ENCODE peak calls at places on chromosome 1, in six cellular contexts. U is right lobe of liver, S is pancreas, X is neural progenitor cell, B is SK-N-SH, Y is hepatocyte. A is an unnamed sample. For H3K4me1 and H3K36me3, the result is how much of the 10 kb centered on the place peaks cover.

GRCh38 chr1:201480231-201481003 is 11.4 kb upstream of the PHLDA3 start:
- DNase-seq in U (peak), S (peak), X (peak), B (no peak), Y (peak), A (peak)

GRCh38 chr1:84719477-84720274 is 29.4 kb upstream of the SSX2IP start:
- DNase-seq in U (no peak), S (no peak), X (no peak), B (no peak), Y (peak), A (no peak)

GRCh38 chr1:166013232-166013631 is 153.6 kb downstream of the FAM78B start:
- DNase-seq in U (no peak), S (no peak), X (no peak), B (no peak), Y (no peak), A (no peak)

GRCh38 chr1:84366786-84367185 is 31.5 kb upstream of the DNASE2B start:
- DNase-seq in U (no peak), S (no peak), X (no peak), B (no peak), Y (no peak), A (no peak)

GRCh38 chr1:61692155-61692783 is 32.7 kb downstream of the TM2D1 start:
- DNase-seq in U (no peak), S (no peak), X (no peak), B (no peak), Y (no peak), A (no peak)

GRCh38 chr1:93905734-93906133 is 3.5 kb downstream of the GCLM start:
- DNase-seq in U (no peak), S (no peak), X (no peak), B (no peak), Y (no peak), A (no peak)

GRCh38 chr1:206608108-206608698 is 4.1 kb downstream of the EIF2D start:
- DNase-seq in U (peak), S (no peak), X (peak), B (peak), Y (peak), A (no peak)

GRCh38 chr1:31703431-31704260 is at the start of gene COL16A1:
- DNase-seq in U (peak), S (no peak), X (peak), B (peak), Y (peak), A (no peak)

GRCh38 chr1:168081373-168082007 is 55.2 kb downstream of the GPR161 start:
- DNase-seq in U (no peak), S (no peak), X (no peak), B (no peak), Y (no peak), A (no peak)

GRCh38 chr1:29858646-29859045 is 622.3 kb downstream of the PTPRU start:
- DNase-seq in U (no peak), S (no peak), X (no peak), B (no peak), Y (no peak), A (no peak)

GRCh38 chr1:112332751-112333150 is 63.3 kb upstream of the CTTNBP2NL start:
- DNase-seq in U (no peak), S (no peak), X (no peak), B (no peak), Y (no peak), A (no peak)

GRCh38 chr1:166925791-166926483 is 49.4 kb downstream of the ILDR2 start:
- DNase-seq in U (no peak), S (no peak), X (peak), B (no peak), Y (no peak), A (no peak)

GRCh38 chr1:39825432-39825941 is 36.8 kb upstream of the BMP8B start:
- DNase-seq in U (peak), S (no peak), X (no peak), B (no peak), Y (peak), A (peak)

GRCh38 chr1:40818264-40818961 is 34.8 kb downstream of the KCNQ4 start:
- DNase-seq in U (peak), S (peak), X (peak), B (no peak), Y (peak), A (peak)

GRCh38 chr1:173555651-173556305 is 47.1 kb downstream of the SLC9C2 start:
- DNase-seq in U (no peak), S (no peak), X (no peak), B (no peak), Y (no peak), A (no peak)

GRCh38 chr1:33397994-33398393 is 32.9 kb downstream of the PHC2 start:
- DNase-seq in U (no peak), S (no peak), X (no peak), B (no peak), Y (no peak), A (no peak)

GRCh38 chr1:244319283-244320132 is 132.2 kb downstream of the ADSS2 start:
- DNase-seq in U (no peak), S (no peak), X (no peak), B (no peak), Y (no peak), A (no peak)

GRCh38 chr1:10727703-10728348 is 68.6 kb downstream of the CASZ1 start:
- DNase-seq in U (no peak), S (no peak), X (no peak), B (peak), Y (no peak), A (no peak)

GRCh38 chr1:203669739-203670138 is 43.1 kb downstream of the ATP2B4 start:
- DNase-seq in U (no peak), S (no peak), X (no peak), B (no peak), Y (no peak), A (no peak)

GRCh38 chr1:60274422-60275419 is 201.2 kb upstream of the C1orf87 start:
- DNase-seq in U (no peak), S (peak), X (no peak), B (no peak), Y (no peak), A (no peak)

GRCh38 chr1:210770396-210770984 is 363.5 kb downstream of the KCNH1 start:
- DNase-seq in U (no peak), S (no peak), X (no peak), B (no peak), Y (no peak), A (no peak)
- TF ChIP-seq CTCF in U (no peak), S (no peak), X (no peak), B (no peak), Y (no peak), A (no peak)

DNA sequence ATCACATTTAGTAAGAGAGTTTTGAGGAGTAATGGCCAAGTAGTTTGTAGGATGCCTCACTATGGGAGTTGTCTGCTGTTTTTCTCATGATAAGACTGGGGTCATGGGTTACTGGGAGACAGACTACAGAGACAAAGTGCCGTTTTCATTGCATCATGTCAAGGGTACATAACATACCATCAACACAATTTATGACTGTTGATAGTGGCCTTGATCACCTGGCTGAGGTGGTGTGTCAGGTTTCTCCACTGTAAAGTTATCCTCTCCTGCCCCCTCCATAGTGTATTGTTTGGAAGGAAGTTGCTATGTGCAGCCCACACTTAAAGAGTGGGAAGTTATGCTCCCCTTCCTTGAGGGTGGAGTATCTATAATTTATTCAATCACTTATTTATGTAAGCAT is 263.5 kb upstream of the POU3F1 start:
- DNase-seq in U (no peak), S (no peak), X (no peak), B (no peak), Y (peak), A (peak)
- H3K4me1 ChIP-seq in U (under half), S (under half), X (under half), B (under half), Y (under half), A (under half)

GRCh38 chr1:16393255-16394177 is 26.5 kb downstream of the SZRD1 start:
- DNase-seq in U (no peak), S (no peak), X (no peak), B (no peak), Y (no peak), A (no peak)

GRCh38 chr1:16394178-16394521 is 27.1 kb downstream of the SZRD1 start:
- DNase-seq in U (no peak), S (no peak), X (no peak), B (no peak), Y (no peak), A (no peak)

GRCh38 chr1:16397095-16397494 is 30.1 kb downstream of the SZRD1 start:
- DNase-seq in U (no peak), S (no peak), X (no peak), B (no peak), Y (no peak), A (no peak)

GRCh38 chr1:16396591-16396990 is 29.5 kb downstream of the SZRD1 start:
- DNase-seq in U (peak), S (no peak), X (no peak), B (no peak), Y (peak), A (no peak)

GRCh38 chr1:16394977-16395376 is 27.9 kb downstream of the SZRD1 start:
- DNase-seq in U (no peak), S (no peak), X (no peak), B (no peak), Y (no peak), A (no peak)
- H3K36me3 ChIP-seq in U (under half), S (under half), X (under half), B (half or more), Y (under half), A (under half)

GRCh38 chr1:118145736-118146135 is 39.3 kb downstream of the SPAG17 start:
- DNase-seq in U (no peak), S (no peak), X (no peak), B (no peak), Y (no peak), A (no peak)

GRCh38 chr1:118143828-118144227 is 41.2 kb downstream of the SPAG17 start:
- DNase-seq in U (no peak), S (no peak), X (no peak), B (no peak), Y (no peak), A (no peak)

GRCh38 chr1:118144777-118145176 is 40.3 kb downstream of the SPAG17 start:
- DNase-seq in U (no peak), S (no peak), X (no peak), B (no peak), Y (no peak), A (no peak)

GRCh38 chr1:118148034-118148433 is 37.0 kb downstream of the SPAG17 start:
- DNase-seq in U (no peak), S (no peak), X (no peak), B (no peak), Y (no peak), A (no peak)

DNA sequence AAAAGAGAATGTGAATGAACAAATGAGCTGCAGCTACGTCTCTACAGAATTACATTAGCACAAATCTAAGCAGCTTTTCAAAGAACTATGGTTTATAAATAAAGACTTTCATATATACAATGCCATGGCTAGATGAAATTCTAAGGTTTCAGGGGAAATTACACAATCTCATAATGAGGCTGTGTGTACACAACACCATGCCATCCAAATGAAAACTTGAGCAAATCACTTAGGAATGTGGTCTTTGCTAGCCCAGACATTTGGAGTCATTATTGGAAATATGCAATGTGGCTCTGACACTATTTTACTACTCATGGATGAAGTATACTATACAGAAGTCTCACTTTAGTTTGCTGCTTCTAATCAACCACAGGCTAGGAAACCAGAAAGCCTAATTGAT is 37.5 kb downstream of the SPAG17 start:
- DNase-seq in U (no peak), S (no peak), X (no peak), B (no peak), Y (peak), A (no peak)
- TF ChIP-seq CTCF in U (no peak), S (no peak), X (no peak), B (no peak), Y (no peak), A (no peak)

GRCh38 chr1:234490789-234491479 is 12.0 kb upstream of the TARBP1 start:
- DNase-seq in U (no peak), S (no peak), X (no peak), B (no peak), Y (peak), A (peak)
- H3K4me1 ChIP-seq in U (under half), S (under half), X (under half), B (under half), Y (under half), A (under half)

GRCh38 chr1:1804301-1804700 is 26.0 kb upstream of the NADK start:
- DNase-seq in U (no peak), S (no peak), X (no peak), B (no peak), Y (no peak), A (no peak)

GRCh38 chr1:1806890-1807289 is 28.6 kb upstream of the NADK start:
- DNase-seq in U (no peak), S (no peak), X (no peak), B (no peak), Y (no peak), A (no peak)

GRCh38 chr1:1809489-1809888 is 31.2 kb upstream of the NADK start:
- DNase-seq in U (no peak), S (no peak), X (no peak), B (no peak), Y (no peak), A (no peak)

DNA sequence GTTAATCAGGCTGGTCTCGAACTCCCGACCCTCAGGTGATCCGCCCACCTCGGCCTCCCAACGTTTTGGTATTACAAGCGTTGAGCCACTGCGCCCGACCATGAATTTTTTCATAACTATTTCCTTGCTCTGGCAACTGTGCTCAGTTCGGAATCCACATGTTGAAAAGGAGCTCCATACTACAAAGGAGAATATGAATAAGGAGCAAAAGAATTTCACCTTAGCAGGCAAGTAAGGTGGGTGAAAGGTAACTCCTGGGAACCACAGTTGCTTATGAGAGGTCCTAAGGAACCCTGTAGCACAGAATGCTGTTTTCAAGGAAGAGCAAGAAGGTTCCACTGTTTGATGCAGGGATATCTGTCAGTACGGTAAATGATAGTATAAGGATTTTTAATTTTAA is 29.9 kb upstream of the NADK start:
- DNase-seq in U (no peak), S (no peak), X (no peak), B (no peak), Y (no peak), A (no peak)
- H3K36me3 ChIP-seq in U (under half), S (under half), X (under half), B (under half), Y (under half), A (under half)

DNA sequence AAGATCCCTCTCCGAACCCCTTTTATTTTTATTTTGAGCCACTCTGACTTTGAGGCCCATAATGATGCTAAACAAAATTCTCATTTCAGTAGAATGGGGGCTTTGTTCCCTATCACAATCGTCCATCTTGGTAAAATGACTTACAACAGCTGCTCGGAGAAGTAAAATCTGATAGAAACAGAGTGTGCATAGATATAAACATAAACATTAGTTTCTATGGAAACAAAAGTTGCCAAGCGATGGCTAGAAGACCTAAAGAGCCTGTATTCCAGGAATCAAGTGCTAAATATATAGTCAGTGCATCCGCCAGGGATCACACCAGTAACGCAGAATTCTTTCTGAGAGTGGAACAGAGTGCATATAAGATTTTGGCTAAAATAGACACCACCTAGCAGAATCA is 91.3 kb upstream of the KAZN start:
- DNase-seq in U (no peak), S (no peak), X (no peak), B (peak), Y (peak), A (no peak)
- TF ChIP-seq CTCF in U (no peak), S (no peak), X (no peak), B (no peak), Y (no peak), A (no peak)

GRCh38 chr1:151583796-151584195 is 28.1 kb upstream of the SNX27 start:
- DNase-seq in U (no peak), S (no peak), X (no peak), B (no peak), Y (no peak), A (no peak)
- H3K4me1 ChIP-seq in U (under half), S (under half), X (under half), B (under half), Y (under half), A (under half)